ENCODE peak calls at places on chromosome X, in nine cellular contexts. J is activated CD4-positive, alpha-beta T cell treated with anti-CD3 and anti-CD28 coated beads for 36 hours; N is Calu3; A is amniotic epithelial cell; Z is activated T-cell treated with anti-CD3 and anti-CD28 coated beads for 48 hours; V is pancreas; T is ovary; K is fibroblast of the conjunctiva; C is Right ventricle myocardium superior. Q is an unnamed sample.

GRCh38 chrX:15952212-15952611 is 97.6 kb upstream of the AP1S2 start:
- DNase-seq in J (no peak), N (no peak), A (no peak), Z (no peak), V (no peak), T (no peak), K (no peak), C (no peak), Q (no peak)

GRCh38 chrX:141839856-141840255 is 1.7 kb downstream of the MAGEC3 start:
- DNase-seq in J (no peak), N (no peak), A (no peak), Z (no peak), V (no peak), T (no peak), K (no peak), C (no peak), Q (no peak)

GRCh38 chrX:40945366-40945713 is 139.9 kb upstream of the USP9X start:
- DNase-seq in J (no peak), N (peak), A (peak), Z (no peak), V (peak), T (peak), K (peak), C (no peak), Q (no peak)

GRCh38 chrX:38861489-38861888 is 60.2 kb downstream of the MID1IP1 start:
- DNase-seq in J (no peak), N (no peak), A (peak), Z (no peak), V (no peak), T (no peak), K (no peak), C (no peak), Q (no peak)

GRCh38 chrX:40107291-40108083 is 9.7 kb upstream of the BCOR start:
- DNase-seq in J (peak), N (peak), A (no peak), Z (no peak), V (peak), T (peak), K (no peak), C (peak), Q (peak)

GRCh38 chrX:701673-702072 is 71.1 kb downstream of the SHOX start:
- DNase-seq in J (no peak), N (no peak), A (no peak), Z (no peak), V (no peak), T (no peak), K (no peak), C (no peak), Q (no peak)

GRCh38 chrX:54194982-54195588 is 12.0 kb upstream of the FAM120C start:
- DNase-seq in J (no peak), N (no peak), A (no peak), Z (no peak), V (no peak), T (no peak), K (no peak), C (no peak), Q (no peak)

GRCh38 chrX:96433409-96434122 is 251.1 kb upstream of the DIAPH2 start:
- DNase-seq in J (no peak), N (no peak), A (no peak), Z (no peak), V (no peak), T (no peak), K (no peak), C (no peak), Q (no peak)

GRCh38 chrX:17689971-17690409 is 47.3 kb upstream of the SCML1 start:
- DNase-seq in J (peak), N (peak), A (peak), Z (no peak), V (peak), T (peak), K (peak), C (no peak), Q (peak)

GRCh38 chrX:48826876-48827653 is 752 bp downstream of the ERAS start:
- DNase-seq in J (no peak), N (no peak), A (no peak), Z (no peak), V (no peak), T (no peak), K (no peak), C (no peak), Q (no peak)

GRCh38 chrX:112874140-112874539 is 33.5 kb upstream of the AMOT start:
- DNase-seq in J (no peak), N (no peak), A (no peak), Z (no peak), V (no peak), T (no peak), K (no peak), C (no peak), Q (no peak)

GRCh38 chrX:106912864-106913263 is 7.3 kb upstream of the CLDN2 start:
- DNase-seq in J (no peak), N (no peak), A (peak), Z (no peak), V (no peak), T (no peak), K (no peak), C (no peak), Q (no peak)

GRCh38 chrX:45771560-45772340 is 571.1 kb upstream of the DIPK2B start:
- DNase-seq in J (peak), N (peak), A (peak), Z (peak), V (no peak), T (no peak), K (no peak), C (peak), Q (no peak)

GRCh38 chrX:47796433-47796906 is 40.2 kb upstream of the ZNF81 start:
- DNase-seq in J (no peak), N (no peak), A (peak), Z (no peak), V (no peak), T (no peak), K (peak), C (no peak), Q (no peak)

GRCh38 chrX:7190157-7190556 is 42.2 kb upstream of the PUDP start:
- DNase-seq in J (no peak), N (no peak), A (no peak), Z (no peak), V (no peak), T (no peak), K (no peak), C (no peak), Q (peak)

GRCh38 chrX:9285342-9285771 is 179.5 kb upstream of the TBL1X start:
- DNase-seq in J (peak), N (no peak), A (no peak), Z (peak), V (no peak), T (no peak), K (no peak), C (no peak), Q (no peak)